ENCODE peak calls at places on chromosomes 5 and 9, in seven cellular contexts. A is effector CD4-positive, alpha-beta T cell; U is SK-MEL-5; B is A172; N is epithelial cell of prostate; X is LHCN-M2; Y is AG09309. M is an unnamed sample.

GRCh38 chr9:35826071-35826701 is 2.3 kb downstream of the FAM221B start:
- DNase-seq in N (no peak), X (peak), Y (peak), U (peak), B (peak), A (no peak), M (no peak)

GRCh38 chr5:103327893-103328292 is 69.3 kb downstream of the MACIR start:
- DNase-seq in X (no peak), B (no peak), U (no peak), A (no peak), N (no peak), Y (no peak), M (no peak)

GRCh38 chr9:82031538-82032280 is 43.1 kb downstream of the SPATA31D1 start:
- DNase-seq in U (peak), Y (peak), A (no peak), X (peak), B (peak), N (peak), M (no peak)

GRCh38 chr5:147912015-147912414 is 5.7 kb upstream of the C5orf46 start:
- DNase-seq in U (no peak), Y (no peak), N (no peak), A (no peak), B (no peak), X (no peak), M (no peak)

GRCh38 chr9:121550569-121551512 is 51.2 kb upstream of the GGTA1 start:
- DNase-seq in A (peak), X (peak), N (no peak), U (peak), Y (no peak), B (peak), M (peak)

GRCh38 chr5:149445343-149445738 is 66.2 kb upstream of the IL17B start:
- DNase-seq in X (no peak), U (no peak), Y (no peak), N (no peak), B (no peak), A (no peak), M (no peak)

GRCh38 chr9:26210338-26210851 is 532.2 kb upstream of the TUSC1 start:
- DNase-seq in B (peak), U (no peak), A (no peak), Y (no peak), X (peak), N (no peak), M (no peak)

GRCh38 chr9:77847626-77848025 is 184.0 kb downstream of the GNAQ start:
- DNase-seq in U (peak), A (no peak), B (no peak), Y (no peak), N (no peak), X (no peak), M (no peak)

GRCh38 chr5:180050106-180050929 is 21.2 kb downstream of the RNF130 start:
- DNase-seq in X (no peak), B (no peak), N (no peak), A (no peak), Y (no peak), U (no peak), M (no peak)

GRCh38 chr5:90606539-90606938 is 47.9 kb downstream of the ADGRV1 start:
- DNase-seq in Y (no peak), X (peak), U (peak), B (no peak), N (no peak), A (no peak), M (no peak)

GRCh38 chr9:136629879-136630661 is 32.6 kb upstream of the EGFL7 start:
- DNase-seq in U (peak), N (no peak), B (peak), Y (no peak), A (peak), X (no peak), M (peak)

GRCh38 chr5:62475072-62475471 is 62.5 kb downstream of the IPO11 start:
- DNase-seq in B (peak), X (peak), Y (no peak), N (peak), U (no peak), A (no peak), M (no peak)

GRCh38 chr9:72978724-72979123 is 25.9 kb upstream of the ALDH1A1 start:
- DNase-seq in X (peak), U (no peak), N (peak), B (peak), Y (peak), A (no peak), M (no peak)

GRCh38 chr5:162683280-162683679 is 615.7 kb downstream of the GABRG2 start:
- DNase-seq in U (no peak), B (peak), Y (no peak), N (peak), X (no peak), A (no peak), M (no peak)

GRCh38 chr9:114606068-114606467 is 5.0 kb upstream of the TMEM268 start:
- DNase-seq in N (no peak), Y (no peak), X (no peak), A (no peak), U (peak), B (no peak), M (no peak)

GRCh38 chr9:108196332-108196731 is 659.5 kb downstream of the ACTL7B start:
- DNase-seq in B (no peak), A (no peak), U (no peak), X (no peak), Y (no peak), N (no peak), M (no peak)

GRCh38 chr5:178589180-178590140 is 733 bp downstream of the COL23A1 start:
- DNase-seq in A (no peak), X (no peak), Y (no peak), U (no peak), B (no peak), N (no peak), M (no peak)

GRCh38 chr5:109453251-109453650 is 43.5 kb upstream of the PJA2 start:
- DNase-seq in B (no peak), U (no peak), N (no peak), A (no peak), X (no peak), Y (no peak), M (no peak)

M was measured in T-helper 1 cell.